ENCODE peak calls at places on chromosomes 13 and 19, in nine cellular contexts. D is D341Med; E is left ventricle myocardium inferior; J is HEK293T; M is stimulated activated CD4-positive, alpha-beta T cell treated with anti-CD3 and anti-CD28 coated beads, Interleukin-15, amount 100 ng/mL, for 48 hours; O is hepatic stellate cell; R is NCI-H1417; T is GM04504; Q is HTR-8/SVneo. G is an unnamed sample.

GRCh38 chr19:49337267-49338022 is 2.2 kb downstream of the CD37 start:
- DNase-seq in R (no peak), O (no peak), Q (no peak), E (no peak), T (no peak), D (peak), J (no peak), M (no peak), G (no peak)

GRCh38 chr13:47521895-47522487 is 479.1 kb downstream of the SUCLA2 start:
- DNase-seq in J (no peak), M (no peak), T (no peak), E (no peak), Q (no peak), D (no peak), O (no peak), R (no peak), G (no peak)

GRCh38 chr19:2084993-2085720 is 11.0 kb downstream of the MOB3A start:
- DNase-seq in E (peak), M (peak), J (no peak), D (no peak), O (no peak), Q (no peak), R (no peak), T (no peak), G (peak)

GRCh38 chr19:37413243-37414084 is 42.6 kb downstream of the ZNF527 start:
- DNase-seq in Q (no peak), R (no peak), E (no peak), M (no peak), J (no peak), O (no peak), D (no peak), T (no peak), G (no peak)

GRCh38 chr19:47247308-47247990 is 8.9 kb upstream of the CCDC9 start:
- DNase-seq in O (peak), M (peak), J (peak), E (peak), R (peak), D (peak), Q (no peak), T (no peak), G (peak)

GRCh38 chr19:6460099-6460884 is 700 bp upstream of the SLC25A23 start:
- DNase-seq in O (peak), M (peak), E (peak), D (peak), Q (peak), R (peak), J (peak), T (peak), G (peak)

GRCh38 chr19:55206664-55207500 is 2.4 kb downstream of the PTPRH start:
- DNase-seq in E (peak), J (peak), T (peak), Q (peak), M (peak), D (peak), R (no peak), O (peak), G (peak)

GRCh38 chr13:29105779-29106178 is 285.6 kb downstream of the MTUS2 start:
- DNase-seq in E (no peak), D (peak), M (no peak), J (peak), O (no peak), Q (no peak), R (no peak), T (no peak), G (no peak)

GRCh38 chr13:21556051-21556450 is 47.9 kb downstream of the MICU2 start:
- DNase-seq in M (no peak), D (no peak), Q (no peak), R (no peak), O (no peak), J (no peak), T (no peak), E (no peak), G (no peak)

GRCh38 chr13:111625526-111626315 is 305.3 kb downstream of the TEX29 start:
- DNase-seq in J (no peak), Q (no peak), O (no peak), R (no peak), E (no peak), D (no peak), T (no peak), M (no peak), G (no peak)

GRCh38 chr13:30510811-30511371 is 45.2 kb upstream of the HMGB1 start:
- DNase-seq in O (no peak), T (no peak), E (no peak), Q (no peak), J (no peak), M (no peak), R (no peak), D (no peak), G (no peak)

GRCh38 chr13:64778002-64778401 is 2452.1 kb downstream of the PCDH9 start:
- DNase-seq in Q (no peak), E (no peak), D (no peak), O (no peak), M (no peak), J (no peak), T (no peak), R (no peak), G (no peak)

GRCh38 chr19:53511933-53512374 is 26.0 kb upstream of the ZNF331 start:
- DNase-seq in Q (peak), T (peak), D (peak), R (peak), E (peak), J (peak), M (peak), O (peak), G (peak)

GRCh38 chr19:50427997-50428425 is 4.7 kb upstream of the MYBPC2 start:
- DNase-seq in J (no peak), O (no peak), D (no peak), T (no peak), M (no peak), E (peak), R (no peak), Q (no peak), G (no peak)

GRCh38 chr19:49664171-49665070 is 1.2 kb downstream of the IRF3 start:
- DNase-seq in D (peak), R (peak), E (peak), M (peak), T (peak), J (peak), Q (peak), O (peak), G (peak)

GRCh38 chr13:95295026-95295425 is 6.2 kb downstream of the ABCC4 start:
- DNase-seq in E (no peak), R (no peak), D (no peak), T (no peak), M (no peak), J (no peak), O (no peak), Q (no peak), G (no peak)

GRCh38 chr13:67353891-67354459 is 123.8 kb upstream of the PCDH9 start:
- DNase-seq in D (no peak), R (no peak), Q (no peak), M (no peak), J (no peak), T (no peak), O (peak), E (no peak), G (no peak)

GRCh38 chr13:76027131-76027530 is 391.0 kb downstream of the LMO7 start:
- DNase-seq in Q (no peak), O (no peak), J (no peak), E (no peak), D (no peak), T (no peak), M (no peak), R (no peak), G (no peak)

GRCh38 chr19:21900401-21900800 is 64.4 kb upstream of the ZNF43 start:
- DNase-seq in M (no peak), T (no peak), Q (no peak), O (no peak), D (no peak), J (no peak), R (no peak), E (no peak), G (no peak)

GRCh38 chr19:2494084-2494446 is 18.1 kb downstream of the GADD45B start:
- DNase-seq in E (no peak), Q (no peak), M (no peak), D (no peak), R (no peak), J (no peak), T (peak), O (peak), G (no peak)

GRCh38 chr13:70623260-70623659 is 515.0 kb upstream of the KLHL1 start:
- DNase-seq in T (no peak), Q (no peak), J (no peak), E (no peak), R (peak), M (no peak), D (no peak), O (peak), G (no peak)

GRCh38 chr13:51996660-51997059 is 14.6 kb downstream of the ATP7B start:
- DNase-seq in D (no peak), Q (no peak), E (no peak), O (no peak), M (no peak), J (no peak), R (no peak), T (no peak), G (no peak)

GRCh38 chr13:47326061-47326460 is 429.2 kb upstream of the HTR2A start:
- DNase-seq in O (no peak), J (no peak), D (no peak), T (peak), R (no peak), E (no peak), M (no peak), Q (no peak), G (no peak)

GRCh38 chr13:83057119-83057518 is 825.2 kb downstream of the SLITRK1 start:
- DNase-seq in Q (no peak), J (no peak), D (no peak), E (no peak), R (no peak), T (no peak), M (no peak), O (no peak), G (no peak)

GRCh38 chr19:7862413-7862951 is 11.7 kb downstream of the PRR36 start:
- DNase-seq in E (peak), T (no peak), Q (no peak), R (peak), M (peak), D (peak), J (peak), O (no peak), G (peak)

GRCh38 chr19:2477141-2477710 is 1.3 kb downstream of the GADD45B start:
- DNase-seq in D (peak), J (no peak), R (no peak), O (no peak), Q (no peak), M (no peak), E (peak), T (no peak), G (no peak)

GRCh38 chr19:3932931-3933810 is at the start of gene NMRK2:
- DNase-seq in J (no peak), M (no peak), O (no peak), Q (no peak), T (no peak), E (peak), D (peak), R (no peak), G (no peak)

GRCh38 chr13:45143346-45143751 is 23.0 kb downstream of the GTF2F2 start:
- DNase-seq in Q (no peak), T (no peak), D (no peak), J (no peak), M (no peak), R (no peak), E (no peak), O (no peak), G (no peak)

GRCh38 chr19:2912306-2912705 is 11.6 kb downstream of the ZNF57 start:
- DNase-seq in E (no peak), O (no peak), D (no peak), J (no peak), M (no peak), T (no peak), Q (no peak), R (no peak), G (no peak)

GRCh38 chr19:23665651-23666410 is 21.2 kb downstream of the ZNF675 start:
- DNase-seq in T (no peak), R (no peak), Q (no peak), M (no peak), O (no peak), E (no peak), J (no peak), D (no peak), G (no peak)

GRCh38 chr13:18212873-18213272 is 968.8 kb downstream of the TUBA3C start:
- DNase-seq in T (no peak), O (no peak), E (no peak), Q (no peak), D (no peak), J (no peak), R (no peak), M (no peak), G (no peak)

GRCh38 chr13:26007774-26008173 is 44.0 kb downstream of the SHISA2 start:
- DNase-seq in M (no peak), R (no peak), O (no peak), T (no peak), J (no peak), E (no peak), Q (no peak), D (no peak), G (no peak)

GRCh38 chr13:37225414-37226047 is 120.1 kb upstream of the CSNK1A1L start:
- DNase-seq in O (peak), D (no peak), Q (no peak), J (no peak), M (no peak), E (no peak), T (peak), R (no peak), G (no peak)

GRCh38 chr13:106610511-106610910 is 42.6 kb upstream of the ARGLU1 start:
- DNase-seq in R (no peak), J (no peak), T (peak), D (no peak), M (no peak), O (no peak), E (no peak), Q (no peak), G (no peak)